ENCODE peak calls at places on chromosomes 1 and 21, in seven cellular contexts. One of them, this sample, is unnamed.

GRCh38 chr1:185926562-185926961 is 192.4 kb downstream of the HMCN1 start:
- DNase-seq in HuH-7.5: no peak
- DNase-seq in NCI-H1105: no peak
- DNase-seq in stimulated activated CD4-positive, alpha-beta T cell treated with anti-CD3 and anti-CD28 coated beads, Interleukin-4, amount 100 ng/mL, for 1 hour: no peak
- DNase-seq in CD8-positive, alpha-beta memory T cell: no peak
- DNase-seq in HL-60: no peak
- DNase-seq in coronary artery: no peak
- DNase-seq in this sample: no peak

GRCh38 chr21:42688841-42689371 is 35.5 kb downstream of the PDE9A start:
- DNase-seq in HuH-7.5: no peak
- DNase-seq in NCI-H1105: no peak
- DNase-seq in stimulated activated CD4-positive, alpha-beta T cell treated with anti-CD3 and anti-CD28 coated beads, Interleukin-4, amount 100 ng/mL, for 1 hour: no peak
- DNase-seq in CD8-positive, alpha-beta memory T cell: no peak
- DNase-seq in HL-60: no peak
- DNase-seq in coronary artery: no peak
- DNase-seq in this sample: no peak

GRCh38 chr1:174652496-174653280 is 204.9 kb downstream of the GPR52 start:
- DNase-seq in HuH-7.5: no peak
- DNase-seq in NCI-H1105: no peak
- DNase-seq in stimulated activated CD4-positive, alpha-beta T cell treated with anti-CD3 and anti-CD28 coated beads, Interleukin-4, amount 100 ng/mL, for 1 hour: no peak
- DNase-seq in CD8-positive, alpha-beta memory T cell: no peak
- DNase-seq in HL-60: no peak
- DNase-seq in coronary artery: no peak
- DNase-seq in this sample: no peak

GRCh38 chr1:29912413-29912812 is 676.1 kb downstream of the PTPRU start:
- DNase-seq in HuH-7.5: no peak
- DNase-seq in NCI-H1105: no peak
- DNase-seq in stimulated activated CD4-positive, alpha-beta T cell treated with anti-CD3 and anti-CD28 coated beads, Interleukin-4, amount 100 ng/mL, for 1 hour: no peak
- DNase-seq in CD8-positive, alpha-beta memory T cell: no peak
- DNase-seq in HL-60: no peak
- DNase-seq in coronary artery: no peak
- DNase-seq in this sample: no peak

GRCh38 chr21:40837456-40837855 is 9.5 kb downstream of the DSCAM start:
- DNase-seq in HuH-7.5: no peak
- DNase-seq in NCI-H1105: no peak
- DNase-seq in stimulated activated CD4-positive, alpha-beta T cell treated with anti-CD3 and anti-CD28 coated beads, Interleukin-4, amount 100 ng/mL, for 1 hour: no peak
- DNase-seq in CD8-positive, alpha-beta memory T cell: no peak
- DNase-seq in HL-60: no peak
- DNase-seq in coronary artery: no peak
- DNase-seq in this sample: no peak

GRCh38 chr1:220908757-220909156 is 29.5 kb downstream of the HLX start:
- DNase-seq in HuH-7.5: no peak
- DNase-seq in NCI-H1105: no peak
- DNase-seq in stimulated activated CD4-positive, alpha-beta T cell treated with anti-CD3 and anti-CD28 coated beads, Interleukin-4, amount 100 ng/mL, for 1 hour: no peak
- DNase-seq in CD8-positive, alpha-beta memory T cell: no peak
- DNase-seq in HL-60: no peak
- DNase-seq in coronary artery: no peak
- DNase-seq in this sample: no peak

GRCh38 chr1:84442256-84442655 is 36.8 kb upstream of the RPF1 start:
- DNase-seq in HuH-7.5: no peak
- DNase-seq in NCI-H1105: peak
- DNase-seq in stimulated activated CD4-positive, alpha-beta T cell treated with anti-CD3 and anti-CD28 coated beads, Interleukin-4, amount 100 ng/mL, for 1 hour: no peak
- DNase-seq in CD8-positive, alpha-beta memory T cell: no peak
- DNase-seq in HL-60: peak
- DNase-seq in coronary artery: no peak
- DNase-seq in this sample: no peak

GRCh38 chr1:240831922-240832321 is 220.0 kb upstream of the GREM2 start:
- DNase-seq in HuH-7.5: no peak
- DNase-seq in NCI-H1105: no peak
- DNase-seq in stimulated activated CD4-positive, alpha-beta T cell treated with anti-CD3 and anti-CD28 coated beads, Interleukin-4, amount 100 ng/mL, for 1 hour: no peak
- DNase-seq in CD8-positive, alpha-beta memory T cell: no peak
- DNase-seq in HL-60: no peak
- DNase-seq in coronary artery: no peak
- DNase-seq in this sample: no peak

GRCh38 chr1:58594556-58594955 is 17.5 kb upstream of the TACSTD2 start:
- DNase-seq in HuH-7.5: no peak
- DNase-seq in NCI-H1105: no peak
- DNase-seq in stimulated activated CD4-positive, alpha-beta T cell treated with anti-CD3 and anti-CD28 coated beads, Interleukin-4, amount 100 ng/mL, for 1 hour: no peak
- DNase-seq in CD8-positive, alpha-beta memory T cell: no peak
- DNase-seq in HL-60: no peak
- DNase-seq in coronary artery: no peak
- DNase-seq in this sample: no peak

GRCh38 chr1:205572426-205572825 is 59.4 kb downstream of the ELK4 start:
- DNase-seq in HuH-7.5: no peak
- DNase-seq in NCI-H1105: no peak
- DNase-seq in stimulated activated CD4-positive, alpha-beta T cell treated with anti-CD3 and anti-CD28 coated beads, Interleukin-4, amount 100 ng/mL, for 1 hour: no peak
- DNase-seq in CD8-positive, alpha-beta memory T cell: no peak
- DNase-seq in HL-60: no peak
- DNase-seq in coronary artery: peak
- DNase-seq in this sample: no peak

GRCh38 chr1:6248161-6248776 is 4.3 kb downstream of the HES3 start:
- DNase-seq in HuH-7.5: no peak
- DNase-seq in NCI-H1105: no peak
- DNase-seq in stimulated activated CD4-positive, alpha-beta T cell treated with anti-CD3 and anti-CD28 coated beads, Interleukin-4, amount 100 ng/mL, for 1 hour: no peak
- DNase-seq in CD8-positive, alpha-beta memory T cell: no peak
- DNase-seq in HL-60: no peak
- DNase-seq in coronary artery: no peak
- DNase-seq in this sample: no peak

GRCh38 chr1:201017828-201018163 is 5.7 kb downstream of the KIF21B start:
- DNase-seq in HuH-7.5: no peak
- DNase-seq in NCI-H1105: no peak
- DNase-seq in stimulated activated CD4-positive, alpha-beta T cell treated with anti-CD3 and anti-CD28 coated beads, Interleukin-4, amount 100 ng/mL, for 1 hour: no peak
- DNase-seq in CD8-positive, alpha-beta memory T cell: no peak
- DNase-seq in HL-60: no peak
- DNase-seq in coronary artery: no peak
- DNase-seq in this sample: no peak

GRCh38 chr1:151061704-151062103 is 1.5 kb downstream of the MLLT11 start:
- DNase-seq in HuH-7.5: no peak
- DNase-seq in NCI-H1105: no peak
- DNase-seq in stimulated activated CD4-positive, alpha-beta T cell treated with anti-CD3 and anti-CD28 coated beads, Interleukin-4, amount 100 ng/mL, for 1 hour: no peak
- DNase-seq in CD8-positive, alpha-beta memory T cell: no peak
- DNase-seq in HL-60: no peak
- DNase-seq in coronary artery: no peak
- DNase-seq in this sample: no peak

GRCh38 chr1:94727846-94728715 is 92.1 kb upstream of the SLC44A3 start:
- DNase-seq in HuH-7.5: no peak
- DNase-seq in NCI-H1105: no peak
- DNase-seq in stimulated activated CD4-positive, alpha-beta T cell treated with anti-CD3 and anti-CD28 coated beads, Interleukin-4, amount 100 ng/mL, for 1 hour: no peak
- DNase-seq in CD8-positive, alpha-beta memory T cell: no peak
- DNase-seq in HL-60: no peak
- DNase-seq in coronary artery: no peak
- DNase-seq in this sample: no peak

GRCh38 chr1:9211291-9211811 is 23.2 kb upstream of the H6PD start:
- DNase-seq in HuH-7.5: no peak
- DNase-seq in NCI-H1105: no peak
- DNase-seq in stimulated activated CD4-positive, alpha-beta T cell treated with anti-CD3 and anti-CD28 coated beads, Interleukin-4, amount 100 ng/mL, for 1 hour: no peak
- DNase-seq in CD8-positive, alpha-beta memory T cell: no peak
- DNase-seq in HL-60: no peak
- DNase-seq in coronary artery: no peak
- DNase-seq in this sample: no peak

GRCh38 chr21:44408226-44408625 is 47.1 kb upstream of the LRRC3 start:
- DNase-seq in HuH-7.5: no peak
- DNase-seq in NCI-H1105: no peak
- DNase-seq in stimulated activated CD4-positive, alpha-beta T cell treated with anti-CD3 and anti-CD28 coated beads, Interleukin-4, amount 100 ng/mL, for 1 hour: no peak
- DNase-seq in CD8-positive, alpha-beta memory T cell: no peak
- DNase-seq in HL-60: no peak
- DNase-seq in coronary artery: no peak
- DNase-seq in this sample: no peak

GRCh38 chr1:92230736-92231135 is 13.0 kb downstream of the C1orf146 start:
- DNase-seq in HuH-7.5: no peak
- DNase-seq in NCI-H1105: no peak
- DNase-seq in stimulated activated CD4-positive, alpha-beta T cell treated with anti-CD3 and anti-CD28 coated beads, Interleukin-4, amount 100 ng/mL, for 1 hour: no peak
- DNase-seq in CD8-positive, alpha-beta memory T cell: no peak
- DNase-seq in HL-60: no peak
- DNase-seq in coronary artery: no peak
- DNase-seq in this sample: no peak

GRCh38 chr1:204426035-204426436 is 14.4 kb upstream of the PPP1R15B start:
- DNase-seq in HuH-7.5: no peak
- DNase-seq in NCI-H1105: no peak
- DNase-seq in stimulated activated CD4-positive, alpha-beta T cell treated with anti-CD3 and anti-CD28 coated beads, Interleukin-4, amount 100 ng/mL, for 1 hour: no peak
- DNase-seq in CD8-positive, alpha-beta memory T cell: no peak
- DNase-seq in HL-60: no peak
- DNase-seq in coronary artery: no peak
- DNase-seq in this sample: no peak

GRCh38 chr1:226064168-226064815 is 1.8 kb downstream of the H3-3A start:
- DNase-seq in HuH-7.5: no peak
- DNase-seq in NCI-H1105: no peak
- DNase-seq in stimulated activated CD4-positive, alpha-beta T cell treated with anti-CD3 and anti-CD28 coated beads, Interleukin-4, amount 100 ng/mL, for 1 hour: no peak
- DNase-seq in CD8-positive, alpha-beta memory T cell: peak
- DNase-seq in HL-60: no peak
- DNase-seq in coronary artery: no peak
- DNase-seq in this sample: no peak

GRCh38 chr1:174013864-174014418 is 8.2 kb downstream of the RC3H1 start:
- DNase-seq in HuH-7.5: no peak
- DNase-seq in NCI-H1105: no peak
- DNase-seq in stimulated activated CD4-positive, alpha-beta T cell treated with anti-CD3 and anti-CD28 coated beads, Interleukin-4, amount 100 ng/mL, for 1 hour: no peak
- DNase-seq in CD8-positive, alpha-beta memory T cell: no peak
- DNase-seq in HL-60: no peak
- DNase-seq in coronary artery: no peak
- DNase-seq in this sample: no peak

GRCh38 chr1:36885537-36886441 is 148.5 kb downstream of the GRIK3 start:
- DNase-seq in HuH-7.5: no peak
- DNase-seq in NCI-H1105: no peak
- DNase-seq in stimulated activated CD4-positive, alpha-beta T cell treated with anti-CD3 and anti-CD28 coated beads, Interleukin-4, amount 100 ng/mL, for 1 hour: no peak
- DNase-seq in CD8-positive, alpha-beta memory T cell: no peak
- DNase-seq in HL-60: no peak
- DNase-seq in coronary artery: no peak
- DNase-seq in this sample: no peak

GRCh38 chr1:222071313-222071886 is 329.5 kb upstream of the DUSP10 start:
- DNase-seq in HuH-7.5: no peak
- DNase-seq in NCI-H1105: peak
- DNase-seq in stimulated activated CD4-positive, alpha-beta T cell treated with anti-CD3 and anti-CD28 coated beads, Interleukin-4, amount 100 ng/mL, for 1 hour: no peak
- DNase-seq in CD8-positive, alpha-beta memory T cell: no peak
- DNase-seq in HL-60: no peak
- DNase-seq in coronary artery: no peak
- DNase-seq in this sample: no peak

GRCh38 chr1:190464686-190465085 is 13.0 kb downstream of the BRINP3 start:
- DNase-seq in HuH-7.5: no peak
- DNase-seq in NCI-H1105: no peak
- DNase-seq in stimulated activated CD4-positive, alpha-beta T cell treated with anti-CD3 and anti-CD28 coated beads, Interleukin-4, amount 100 ng/mL, for 1 hour: no peak
- DNase-seq in CD8-positive, alpha-beta memory T cell: no peak
- DNase-seq in HL-60: no peak
- DNase-seq in coronary artery: no peak
- DNase-seq in this sample: no peak

GRCh38 chr1:46532498-46533178 is 18.8 kb downstream of the KNCN start:
- DNase-seq in HuH-7.5: peak
- DNase-seq in NCI-H1105: peak
- DNase-seq in stimulated activated CD4-positive, alpha-beta T cell treated with anti-CD3 and anti-CD28 coated beads, Interleukin-4, amount 100 ng/mL, for 1 hour: peak
- DNase-seq in CD8-positive, alpha-beta memory T cell: peak
- DNase-seq in HL-60: no peak
- DNase-seq in coronary artery: no peak
- DNase-seq in this sample: peak

GRCh38 chr21:44349847-44350772 is 3.3 kb upstream of the TRPM2 start:
- DNase-seq in HuH-7.5: no peak
- DNase-seq in NCI-H1105: no peak
- DNase-seq in stimulated activated CD4-positive, alpha-beta T cell treated with anti-CD3 and anti-CD28 coated beads, Interleukin-4, amount 100 ng/mL, for 1 hour: no peak
- DNase-seq in CD8-positive, alpha-beta memory T cell: no peak
- DNase-seq in HL-60: no peak
- DNase-seq in coronary artery: no peak
- DNase-seq in this sample: no peak

GRCh38 chr21:42796327-42797062 is 82.8 kb downstream of the WDR4 start:
- DNase-seq in HuH-7.5: no peak
- DNase-seq in NCI-H1105: no peak
- DNase-seq in stimulated activated CD4-positive, alpha-beta T cell treated with anti-CD3 and anti-CD28 coated beads, Interleukin-4, amount 100 ng/mL, for 1 hour: no peak
- DNase-seq in CD8-positive, alpha-beta memory T cell: no peak
- DNase-seq in HL-60: no peak
- DNase-seq in coronary artery: no peak
- DNase-seq in this sample: no peak

GRCh38 chr1:117671781-117672501 is 66.1 kb downstream of the TENT5C start:
- DNase-seq in HuH-7.5: no peak
- DNase-seq in NCI-H1105: no peak
- DNase-seq in stimulated activated CD4-positive, alpha-beta T cell treated with anti-CD3 and anti-CD28 coated beads, Interleukin-4, amount 100 ng/mL, for 1 hour: no peak
- DNase-seq in CD8-positive, alpha-beta memory T cell: no peak
- DNase-seq in HL-60: peak
- DNase-seq in coronary artery: peak
- DNase-seq in this sample: no peak

GRCh38 chr1:15678578-15678977 is 5.5 kb upstream of the PLEKHM2 start:
- DNase-seq in HuH-7.5: no peak
- DNase-seq in NCI-H1105: no peak
- DNase-seq in stimulated activated CD4-positive, alpha-beta T cell treated with anti-CD3 and anti-CD28 coated beads, Interleukin-4, amount 100 ng/mL, for 1 hour: no peak
- DNase-seq in CD8-positive, alpha-beta memory T cell: no peak
- DNase-seq in HL-60: no peak
- DNase-seq in coronary artery: no peak
- DNase-seq in this sample: no peak

GRCh38 chr1:85544689-85545203 is 35.8 kb upstream of the CCN1 start:
- DNase-seq in HuH-7.5: peak
- DNase-seq in NCI-H1105: no peak
- DNase-seq in stimulated activated CD4-positive, alpha-beta T cell treated with anti-CD3 and anti-CD28 coated beads, Interleukin-4, amount 100 ng/mL, for 1 hour: no peak
- DNase-seq in CD8-positive, alpha-beta memory T cell: no peak
- DNase-seq in HL-60: no peak
- DNase-seq in coronary artery: no peak
- DNase-seq in this sample: no peak

GRCh38 chr21:45270306-45270821 is 17.3 kb downstream of the POFUT2 start:
- DNase-seq in HuH-7.5: no peak
- DNase-seq in NCI-H1105: no peak
- DNase-seq in stimulated activated CD4-positive, alpha-beta T cell treated with anti-CD3 and anti-CD28 coated beads, Interleukin-4, amount 100 ng/mL, for 1 hour: no peak
- DNase-seq in CD8-positive, alpha-beta memory T cell: no peak
- DNase-seq in HL-60: no peak
- DNase-seq in coronary artery: peak
- DNase-seq in this sample: no peak

GRCh38 chr1:235290740-235291502 is 37.1 kb downstream of the ARID4B start:
- DNase-seq in HuH-7.5: no peak
- DNase-seq in NCI-H1105: no peak
- DNase-seq in stimulated activated CD4-positive, alpha-beta T cell treated with anti-CD3 and anti-CD28 coated beads, Interleukin-4, amount 100 ng/mL, for 1 hour: no peak
- DNase-seq in CD8-positive, alpha-beta memory T cell: no peak
- DNase-seq in HL-60: no peak
- DNase-seq in coronary artery: no peak
- DNase-seq in this sample: no peak

GRCh38 chr1:225737179-225737578 is 40.4 kb upstream of the SRP9 start:
- DNase-seq in HuH-7.5: no peak
- DNase-seq in NCI-H1105: no peak
- DNase-seq in stimulated activated CD4-positive, alpha-beta T cell treated with anti-CD3 and anti-CD28 coated beads, Interleukin-4, amount 100 ng/mL, for 1 hour: no peak
- DNase-seq in CD8-positive, alpha-beta memory T cell: no peak
- DNase-seq in HL-60: no peak
- DNase-seq in coronary artery: no peak
- DNase-seq in this sample: no peak

GRCh38 chr1:53619811-53620619 is 118.9 kb downstream of the GLIS1 start:
- DNase-seq in HuH-7.5: no peak
- DNase-seq in NCI-H1105: no peak
- DNase-seq in stimulated activated CD4-positive, alpha-beta T cell treated with anti-CD3 and anti-CD28 coated beads, Interleukin-4, amount 100 ng/mL, for 1 hour: no peak
- DNase-seq in CD8-positive, alpha-beta memory T cell: no peak
- DNase-seq in HL-60: no peak
- DNase-seq in coronary artery: peak
- DNase-seq in this sample: no peak